ENCODE peak calls at places on chromosomes 5 and 9, in ten cellular contexts. V, C, W, F, Z, U, H, Y, G and A are unnamed samples.

GRCh38 chr9:134536101-134536900 is 105.3 kb upstream of the COL5A1 start:
- DNase-seq in V (no peak), C (no peak), W (peak), F (peak), Z (no peak), U (no peak), H (no peak), Y (no peak), G (no peak), A (no peak)

GRCh38 chr9:129402341-129402739 is 218.6 kb downstream of the C9orf50 start:
- DNase-seq in V (no peak), C (no peak), W (no peak), F (no peak), Z (no peak), U (no peak), H (no peak), Y (no peak), G (no peak), A (no peak)

GRCh38 chr9:109769250-109769649 is 10.7 kb upstream of the PALM2AKAP2 start:
- DNase-seq in V (no peak), C (no peak), W (no peak), F (no peak), Z (no peak), U (no peak), H (no peak), Y (no peak), G (no peak), A (no peak)

GRCh38 chr5:111946556-111946955 is 189.6 kb upstream of the NREP start:
- DNase-seq in V (no peak), C (no peak), W (no peak), F (no peak), Z (no peak), U (no peak), H (no peak), Y (no peak), G (no peak), A (no peak)

GRCh38 chr9:111909444-111909843 is 12.8 kb downstream of the UGCG start:
- DNase-seq in V (peak), C (no peak), W (no peak), F (no peak), Z (no peak), U (no peak), H (no peak), Y (no peak), G (no peak), A (no peak)

GRCh38 chr5:133469846-133470245 is 142.5 kb downstream of the FSTL4 start:
- DNase-seq in V (no peak), C (no peak), W (no peak), F (no peak), Z (no peak), U (no peak), H (no peak), Y (no peak), G (no peak), A (no peak)

GRCh38 chr9:106885451-106885850 is 22.5 kb downstream of the ZNF462 start:
- DNase-seq in V (no peak), C (no peak), W (no peak), F (peak), Z (no peak), U (no peak), H (no peak), Y (peak), G (peak), A (no peak)

GRCh38 chr5:62649476-62650113 is 71.0 kb downstream of the LRRC70 start:
- DNase-seq in V (no peak), C (no peak), W (no peak), F (peak), Z (no peak), U (no peak), H (no peak), Y (no peak), G (no peak), A (no peak)

GRCh38 chr9:120281665-120282064 is 298.3 kb downstream of the CDK5RAP2 start:
- DNase-seq in V (no peak), C (no peak), W (no peak), F (no peak), Z (no peak), U (no peak), H (no peak), Y (no peak), G (no peak), A (no peak)

GRCh38 chr5:113271015-113271414 is 163.8 kb downstream of the TSSK1B start:
- DNase-seq in V (no peak), C (no peak), W (no peak), F (no peak), Z (no peak), U (no peak), H (no peak), Y (peak), G (no peak), A (no peak)

GRCh38 chr9:36327903-36328302 is 69.7 kb upstream of the GNE start:
- DNase-seq in V (no peak), C (no peak), W (no peak), F (peak), Z (no peak), U (no peak), H (no peak), Y (peak), G (no peak), A (no peak)

GRCh38 chr5:110844251-110844650 is 105.4 kb downstream of the SLC25A46 start:
- DNase-seq in V (no peak), C (no peak), W (no peak), F (no peak), Z (no peak), U (no peak), H (no peak), Y (peak), G (no peak), A (no peak)

GRCh38 chr9:95286151-95286550 is 31.4 kb downstream of the FANCC start:
- DNase-seq in V (no peak), C (no peak), W (peak), F (no peak), Z (no peak), U (no peak), H (no peak), Y (peak), G (no peak), A (no peak)

GRCh38 chr5:18975624-18976023 is 1012.4 kb downstream of the CDH18 start:
- DNase-seq in V (no peak), C (no peak), W (peak), F (no peak), Z (no peak), U (no peak), H (no peak), Y (no peak), G (no peak), A (no peak)

GRCh38 chr5:164741376-164741775 is 1236.0 kb downstream of the MAT2B start:
- DNase-seq in V (no peak), C (no peak), W (no peak), F (no peak), Z (no peak), U (no peak), H (no peak), Y (no peak), G (no peak), A (no peak)

GRCh38 chr9:107443786-107444185 is 45.8 kb downstream of the KLF4 start:
- DNase-seq in V (no peak), C (no peak), W (no peak), F (no peak), Z (no peak), U (no peak), H (no peak), Y (no peak), G (no peak), A (no peak)

GRCh38 chr5:17000296-17000939 is 64.3 kb upstream of the MYO10 start:
- DNase-seq in V (no peak), C (no peak), W (peak), F (peak), Z (no peak), U (no peak), H (peak), Y (peak), G (no peak), A (no peak)

GRCh38 chr5:154850255-154851062 is at the start of gene FAXDC2:
- DNase-seq in V (no peak), C (no peak), W (peak), F (peak), Z (peak), U (peak), H (peak), Y (peak), G (peak), A (peak)

GRCh38 chr9:2875218-2875977 is 31.5 kb upstream of the PUM3 start:
- DNase-seq in V (no peak), C (no peak), W (no peak), F (no peak), Z (no peak), U (no peak), H (no peak), Y (no peak), G (no peak), A (no peak)

GRCh38 chr9:123111977-123112869 is 78.8 kb downstream of the GPR21 start:
- DNase-seq in V (no peak), C (no peak), W (no peak), F (no peak), Z (no peak), U (no peak), H (no peak), Y (no peak), G (no peak), A (no peak)

GRCh38 chr5:115068239-115069086 is 101.2 kb downstream of the TRIM36 start:
- DNase-seq in V (peak), C (no peak), W (no peak), F (peak), Z (no peak), U (no peak), H (peak), Y (peak), G (no peak), A (no peak)

GRCh38 chr9:30116673-30117217 is 2267.7 kb upstream of the ACO1 start:
- DNase-seq in V (no peak), C (no peak), W (no peak), F (no peak), Z (no peak), U (no peak), H (no peak), Y (no peak), G (no peak), A (no peak)

GRCh38 chr9:128115187-128116103 is 12.1 kb downstream of the PTGES2 start:
- DNase-seq in V (peak), C (no peak), W (no peak), F (no peak), Z (peak), U (no peak), H (no peak), Y (no peak), G (no peak), A (no peak)

GRCh38 chr9:70407081-70407503 is 7.4 kb downstream of the KLF9 start:
- DNase-seq in V (no peak), C (no peak), W (peak), F (peak), Z (no peak), U (no peak), H (peak), Y (peak), G (no peak), A (peak)

GRCh38 chr9:129289131-129289731 is 111.2 kb upstream of the IER5L start:
- DNase-seq in V (no peak), C (peak), W (no peak), F (no peak), Z (peak), U (no peak), H (no peak), Y (no peak), G (no peak), A (no peak)

GRCh38 chr5:160260881-160261815 is 31.8 kb downstream of the FABP6 start:
- DNase-seq in V (peak), C (peak), W (peak), F (peak), Z (no peak), U (no peak), H (peak), Y (peak), G (peak), A (no peak)

GRCh38 chr9:133767625-133768024 is 29.5 kb upstream of the SARDH start:
- DNase-seq in V (no peak), C (no peak), W (no peak), F (no peak), Z (peak), U (no peak), H (no peak), Y (no peak), G (no peak), A (no peak)